ENCODE peak calls at places on chromosome 13, in seven cellular contexts. V is SK-N-SH, Y is GM12892, W is HepG2, D is GM12891, B is H1, I is GM12878. K is an unnamed sample.

GRCh38 chr13:27036236-27036981 is 135.2 kb downstream of the USP12 start:
- DNase-seq in B (no peak), D (no peak), I (no peak), Y (no peak), W (no peak), V (no peak), K (no peak)

GRCh38 chr13:29849731-29850212 is 645 bp downstream of the UBL3 start:
- DNase-seq in D (peak), B (no peak), Y (peak), V (peak), W (peak), I (no peak), K (peak)

GRCh38 chr13:110306340-110306959 is 507 bp downstream of the COL4A1 start:
- DNase-seq in V (peak), B (no peak), W (no peak), D (no peak), I (no peak), Y (no peak), K (no peak)

GRCh38 chr13:37187611-37188010 is 82.1 kb upstream of the CSNK1A1L start:
- DNase-seq in W (no peak), D (no peak), I (no peak), B (no peak), Y (no peak), V (no peak), K (no peak)

GRCh38 chr13:34076319-34076718 is 258.4 kb downstream of the RFC3 start:
- DNase-seq in D (no peak), I (no peak), B (no peak), V (no peak), Y (no peak), W (no peak), K (no peak)

GRCh38 chr13:96792736-96793444 is 201.4 kb downstream of the OXGR1 start:
- DNase-seq in B (no peak), D (no peak), Y (no peak), W (no peak), V (no peak), I (no peak), K (no peak)

GRCh38 chr13:92716749-92717148 is 509.9 kb upstream of the GPC6 start:
- DNase-seq in B (no peak), I (no peak), D (no peak), W (peak), V (no peak), Y (no peak), K (no peak)

GRCh38 chr13:95180513-95181245 is 120.6 kb downstream of the ABCC4 start:
- DNase-seq in D (no peak), Y (no peak), W (peak), I (no peak), V (no peak), B (no peak), K (no peak)

GRCh38 chr13:37681295-37682032 is 82.9 kb upstream of the POSTN start:
- DNase-seq in W (no peak), D (no peak), Y (no peak), B (no peak), I (no peak), V (no peak), K (no peak)

GRCh38 chr13:54379461-54379860 is 1350.8 kb downstream of the OLFM4 start:
- DNase-seq in D (no peak), Y (no peak), W (no peak), V (no peak), I (no peak), B (no peak), K (no peak)

GRCh38 chr13:51841732-51842131 is 3.2 kb downstream of the TMEM272 start:
- DNase-seq in D (no peak), W (no peak), I (no peak), V (no peak), B (no peak), Y (no peak), K (no peak)

GRCh38 chr13:38849316-38849715 is 141.3 kb downstream of the STOML3 start:
- DNase-seq in D (no peak), V (no peak), W (no peak), Y (no peak), I (no peak), B (no peak), K (no peak)

GRCh38 chr13:29507356-29507755 is 88.1 kb downstream of the SLC7A1 start:
- DNase-seq in Y (no peak), W (no peak), V (no peak), D (no peak), B (no peak), I (no peak), K (no peak)

DNA sequence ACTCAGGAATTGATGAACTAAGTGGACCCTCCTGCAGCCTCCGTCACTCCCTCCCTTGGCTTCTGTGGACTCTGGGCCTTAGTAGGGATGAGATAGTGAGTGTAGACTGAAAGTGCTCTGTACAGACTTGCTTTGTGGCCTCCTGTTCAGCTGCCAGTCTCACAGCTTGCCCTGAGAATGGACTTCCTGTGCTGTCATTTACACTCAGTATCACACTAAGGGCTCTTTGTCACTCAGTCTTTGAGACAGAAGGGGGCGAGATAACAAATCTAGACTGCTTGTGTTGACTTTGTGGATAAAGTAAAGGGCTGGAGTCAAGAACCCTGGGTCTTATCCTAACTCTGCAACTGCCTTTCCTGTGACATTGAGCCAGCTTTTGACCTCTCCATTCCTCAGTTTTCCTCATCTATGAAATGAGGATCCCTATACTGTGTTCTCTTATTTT is 21.0 kb upstream of the SPRY2 start:
- DNase-seq in V (no peak), W (peak), D (no peak), Y (no peak), I (no peak), B (no peak), K (peak)
- TF ChIP-seq TAF1 in V (no peak), W (no peak), D (no peak), Y (no peak), I (no peak), B (no peak), K (no peak)

GRCh38 chr13:61765940-61766666 is 350.5 kb upstream of the PCDH20 start:
- DNase-seq in B (no peak), Y (no peak), D (no peak), W (no peak), V (no peak), I (no peak), K (no peak)
- TF ChIP-seq TAF1 in B (no peak), Y (no peak), D (no peak), W (no peak), V (no peak), I (no peak), K (no peak)

DNA sequence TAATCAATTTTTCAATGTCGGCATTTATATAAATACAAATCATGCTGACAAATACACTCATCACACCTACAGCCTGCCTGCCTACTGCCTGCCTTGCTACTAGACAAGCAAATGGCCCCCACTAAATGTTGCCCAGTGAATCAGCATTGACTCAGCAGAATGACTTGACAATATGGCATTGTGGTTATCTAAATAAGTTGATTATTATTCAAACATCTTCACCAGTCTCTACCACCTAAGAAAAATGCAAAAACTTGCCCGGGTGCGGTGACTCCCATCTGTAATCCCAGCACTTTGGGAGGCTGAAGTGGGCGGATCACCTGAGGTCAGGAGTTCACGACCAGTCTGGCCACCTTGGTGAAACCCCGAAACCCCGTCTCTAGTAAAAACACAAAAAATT is 296.1 kb downstream of the PCDH9 start:
- DNase-seq in I (no peak), W (no peak), Y (no peak), B (no peak), D (no peak), V (no peak), K (peak)
- TF ChIP-seq TAF1 in I (no peak), W (no peak), Y (no peak), B (no peak), D (no peak), V (no peak), K (no peak)

DNA sequence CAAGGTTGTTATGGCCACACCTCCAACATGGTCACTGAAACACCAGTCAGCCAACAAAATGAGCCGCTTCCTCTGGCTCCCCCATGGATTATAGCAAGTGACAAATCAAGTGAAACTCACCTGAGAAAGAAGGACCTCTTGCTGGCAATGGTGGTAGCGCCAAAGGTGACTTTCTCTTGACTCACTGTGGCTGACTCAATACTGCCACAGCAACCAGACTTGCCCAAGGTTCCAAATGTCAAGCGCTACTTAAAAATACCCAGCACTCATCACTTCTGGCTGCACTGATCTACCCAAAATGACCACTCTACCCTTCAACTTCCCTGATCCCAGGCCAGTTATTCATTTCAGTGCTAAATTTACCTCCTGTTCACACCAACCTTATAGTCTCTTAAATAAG is 495.5 kb downstream of the FOXO1 start:
- DNase-seq in Y (no peak), V (no peak), W (no peak), D (no peak), B (no peak), I (no peak), K (no peak)
- TF ChIP-seq TAF1 in Y (no peak), V (no peak), W (no peak), D (no peak), B (no peak), I (no peak), K (no peak)

DNA sequence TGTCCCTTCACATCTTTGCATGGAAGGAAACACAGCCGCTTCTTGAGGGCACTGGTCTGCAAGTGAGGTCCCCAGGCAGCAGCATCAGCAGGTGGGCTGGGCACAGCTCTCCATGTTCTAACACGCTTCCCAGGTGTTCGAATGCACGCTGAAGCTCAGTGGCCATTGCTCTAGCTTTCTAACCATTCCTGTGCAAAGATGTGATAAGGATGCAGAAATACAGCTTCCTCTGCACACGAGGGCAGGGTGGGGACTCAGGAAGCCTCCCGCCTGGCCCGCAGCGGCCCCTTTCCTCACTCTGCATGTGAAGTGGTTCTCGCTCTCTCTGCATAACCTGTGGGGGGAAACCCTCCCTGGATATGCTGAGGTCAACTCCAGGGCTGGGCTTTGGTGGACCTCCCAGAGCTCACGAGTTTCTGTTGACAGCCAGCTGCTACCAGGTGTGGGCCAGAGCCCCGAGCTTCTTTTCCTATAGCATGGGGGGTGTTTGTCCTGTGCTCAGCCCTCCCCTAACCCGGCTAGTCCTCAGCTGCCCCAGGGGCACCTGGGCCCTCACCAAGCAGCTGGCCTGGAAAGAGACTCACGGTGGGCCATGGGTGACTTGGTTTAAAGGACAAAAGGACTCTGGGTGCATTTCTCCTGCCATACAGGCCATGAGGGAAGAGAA is 168.2 kb downstream of the TEX29 start:
- DNase-seq in D (no peak), I (no peak), B (no peak), W (no peak), V (no peak), Y (no peak), K (no peak)
- TF ChIP-seq TAF1 in D (no peak), I (no peak), B (no peak), W (no peak), V (no peak), Y (no peak), K (no peak)

DNA sequence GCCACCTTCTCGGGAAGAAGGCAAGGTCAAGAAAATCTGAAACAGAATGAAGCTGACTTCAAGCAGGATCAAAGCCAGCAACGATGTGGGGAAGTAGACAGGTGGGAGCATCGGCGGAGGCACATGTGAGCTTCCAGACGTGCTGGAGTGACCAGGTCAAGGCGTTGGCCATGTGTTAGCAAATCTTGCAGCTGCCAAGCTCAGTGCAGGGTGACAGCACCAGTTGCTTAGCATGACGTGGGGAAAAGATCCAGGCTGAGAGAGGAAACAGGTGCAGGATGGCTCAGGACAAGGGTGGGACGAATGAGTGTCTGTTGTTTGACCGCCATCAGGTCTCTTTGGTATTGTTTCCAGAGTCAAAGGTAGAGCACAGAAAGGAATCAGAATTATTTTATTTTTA is 92.3 kb downstream of the TNFSF13B start:
- DNase-seq in D (no peak), B (no peak), Y (no peak), W (no peak), I (no peak), V (no peak), K (no peak)
- TF ChIP-seq TAF1 in D (no peak), B (no peak), Y (no peak), W (no peak), I (no peak), V (no peak), K (no peak)

DNA sequence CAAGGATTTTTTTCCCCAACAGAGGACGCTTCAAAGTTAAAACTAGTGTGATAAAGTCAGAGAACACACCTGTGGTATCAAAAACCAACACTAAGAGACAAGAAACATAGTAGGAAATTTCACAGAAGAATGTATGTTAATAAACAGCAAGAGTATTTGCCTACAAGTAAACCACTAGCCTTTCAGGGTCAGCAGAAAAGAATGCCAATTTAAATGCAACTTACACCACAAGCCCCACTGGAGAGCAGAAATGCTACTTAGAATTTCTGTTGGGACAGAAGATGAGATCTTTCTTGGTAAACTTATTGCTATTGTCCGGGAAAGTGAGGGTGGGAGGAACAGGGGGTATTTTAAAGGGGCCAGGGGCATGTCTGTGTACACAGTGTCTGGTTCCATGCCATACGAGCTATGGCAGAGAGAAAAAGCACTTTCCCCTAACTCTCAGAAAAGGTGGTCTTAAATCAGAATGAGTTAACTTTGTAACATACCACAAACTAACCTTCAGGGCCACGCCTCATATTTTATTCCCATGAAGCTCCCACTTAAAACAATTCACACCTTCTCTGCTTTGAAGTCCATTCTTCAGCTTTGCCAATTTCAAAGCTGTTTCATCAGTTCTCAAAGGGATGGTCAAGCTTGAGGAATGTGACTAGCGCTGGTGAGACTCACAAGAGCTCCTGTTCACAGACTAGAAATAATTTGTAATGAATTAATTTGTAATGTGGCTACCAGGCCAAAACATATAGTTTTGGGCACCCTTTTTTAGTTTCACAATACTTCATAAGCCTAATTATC is 68.4 kb downstream of the STK24 start:
- DNase-seq in D (no peak), W (peak), B (no peak), V (no peak), Y (no peak), I (no peak), K (no peak)
- TF ChIP-seq TAF1 in D (no peak), W (no peak), B (no peak), V (no peak), Y (no peak), I (no peak), K (no peak)

GRCh38 chr13:99321709-99322108 is 14.5 kb upstream of the GPR183 start:
- DNase-seq in W (no peak), V (no peak), B (no peak), I (no peak), Y (no peak), D (no peak), K (no peak)

GRCh38 chr13:99316657-99317244 is 9.6 kb upstream of the GPR183 start:
- DNase-seq in V (no peak), Y (no peak), B (no peak), W (no peak), I (no peak), D (no peak), K (no peak)

GRCh38 chr13:99322297-99323103 is 15.3 kb upstream of the GPR183 start:
- DNase-seq in B (no peak), Y (peak), D (peak), W (no peak), I (peak), V (no peak), K (peak)

GRCh38 chr13:99323488-99323887 is 16.3 kb upstream of the GPR183 start:
- DNase-seq in Y (no peak), B (no peak), D (no peak), W (no peak), I (no peak), V (no peak), K (no peak)

DNA sequence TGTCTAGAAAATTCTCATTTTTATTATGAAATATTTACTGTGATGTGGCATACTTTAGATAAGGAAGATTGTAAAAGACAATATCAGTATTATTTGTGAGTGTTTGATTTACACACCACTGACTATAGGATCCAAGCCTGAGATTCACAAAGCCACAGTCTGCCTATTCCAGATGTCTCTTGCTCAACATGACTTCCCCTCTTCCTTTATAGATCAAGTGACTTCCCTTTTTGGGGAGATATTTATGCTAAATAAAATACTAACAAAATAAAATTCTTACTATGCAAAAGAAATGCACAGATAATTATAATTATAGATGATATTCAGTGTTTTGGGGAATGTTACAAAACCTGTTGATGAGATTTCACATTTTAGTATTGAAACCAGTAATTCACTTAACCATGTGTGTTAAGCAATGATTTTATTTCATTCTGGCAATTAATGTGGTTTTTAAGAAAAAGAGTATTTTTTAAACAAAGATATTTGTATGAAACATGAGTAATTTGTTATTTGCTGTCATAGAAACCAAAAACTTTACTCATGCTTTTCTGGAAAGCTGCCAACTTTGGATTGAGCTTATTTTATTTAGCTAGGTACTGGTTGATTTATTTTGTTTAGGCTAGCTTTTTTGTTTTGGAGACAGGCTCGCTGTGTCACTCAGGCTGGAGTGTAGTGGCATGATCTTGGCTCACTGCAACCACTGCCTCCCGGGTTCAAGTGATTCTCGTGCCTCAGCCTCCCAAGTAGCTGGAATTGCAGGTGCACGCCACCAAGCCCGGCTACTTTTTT is 13.7 kb upstream of the GPR183 start:
- DNase-seq in V (no peak), I (no peak), B (no peak), D (no peak), Y (no peak), W (no peak), K (no peak)
- TF ChIP-seq TAF1 in V (no peak), I (no peak), B (no peak), D (no peak), Y (no peak), W (no peak), K (no peak)

GRCh38 chr13:60453490-60453889 is 56.5 kb downstream of the TDRD3 start:
- DNase-seq in B (no peak), W (no peak), I (no peak), V (no peak), D (no peak), Y (no peak), K (no peak)

GRCh38 chr13:60454425-60454824 is 57.4 kb downstream of the TDRD3 start:
- DNase-seq in I (no peak), Y (no peak), W (no peak), D (no peak), V (no peak), B (no peak), K (no peak)

DNA sequence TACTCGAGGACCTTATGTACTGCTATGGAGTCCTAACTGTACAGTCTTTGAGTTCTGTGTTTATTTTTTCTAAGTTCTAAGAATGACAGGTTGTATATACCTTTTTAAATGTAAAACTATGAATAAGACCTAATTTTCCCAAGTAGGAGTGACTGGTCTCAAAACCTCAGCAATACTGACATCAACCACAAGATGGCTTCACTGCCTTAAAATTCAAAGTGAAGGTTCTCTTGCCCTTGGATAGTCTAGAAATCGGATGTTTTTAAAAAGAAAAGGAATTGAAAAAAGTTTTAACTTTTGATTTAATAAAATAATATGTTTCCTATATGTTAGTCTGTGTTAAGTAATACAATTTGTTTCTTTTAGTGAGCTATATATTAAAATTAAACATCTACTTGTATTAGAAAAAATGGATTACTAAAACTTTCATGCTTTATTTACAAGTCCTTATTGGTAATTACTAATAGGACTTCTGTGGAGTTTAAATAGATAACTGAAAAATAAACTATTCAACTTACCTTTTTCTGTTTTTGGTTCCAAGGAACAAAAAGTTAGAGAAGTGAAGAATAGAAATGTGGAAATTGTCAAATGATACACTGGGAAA is 52.0 kb downstream of the TDRD3 start:
- DNase-seq in W (peak), I (no peak), D (no peak), B (no peak), V (peak), Y (no peak), K (peak)
- TF ChIP-seq TAF1 in W (no peak), I (no peak), D (no peak), B (no peak), V (no peak), Y (no peak), K (no peak)

GRCh38 chr13:112842343-112842856 is 126.6 kb upstream of the MCF2L start:
- DNase-seq in W (no peak), V (no peak), D (peak), B (no peak), Y (no peak), I (no peak), K (no peak)
- TF ChIP-seq TAF1 in W (no peak), V (no peak), D (no peak), B (no peak), Y (no peak), I (no peak), K (no peak)